ENCODE peak calls at places on chromosomes 16 and 17, in nine cellular contexts. B, U, D, O, E, I, V, F and W are unnamed samples.
A peak's percentile ranks its signal among the peaks of the same experiment; 100 is the strongest.

GRCh38 chr16:68022278-68022727 is 729 bp downstream of the DDX28 start:
- DNase-seq in B (peak; percentile 10), U (no peak), D (no peak), O (no peak), E (no peak), I (no peak), V (peak; percentile 78), F (no peak), W (no peak)

GRCh38 chr16:57387598-57388354 is 15.5 kb downstream of the CX3CL1 start:
- DNase-seq in B (no peak), U (no peak), D (no peak), O (no peak), E (peak; percentile 65), I (no peak), V (no peak), F (no peak), W (no peak)

GRCh38 chr17:6249747-6250146 is 179.6 kb downstream of the WSCD1 start:
- DNase-seq in B (no peak), U (no peak), D (no peak), O (no peak), E (no peak), I (no peak), V (no peak), F (no peak), W (no peak)

GRCh38 chr17:62696726-62697490 is 69.4 kb downstream of the MRC2 start:
- DNase-seq in B (no peak), U (no peak), D (peak; percentile 69), O (no peak), E (no peak), I (no peak), V (no peak), F (no peak), W (no peak)

GRCh38 chr16:68640972-68641371 is 4.1 kb upstream of the CDH3 start:
- DNase-seq in B (no peak), U (peak; percentile 9), D (no peak), O (no peak), E (no peak), I (no peak), V (no peak), F (no peak), W (no peak)

GRCh38 chr16:24255446-24256352 is at the start of gene CACNG3:
- DNase-seq in B (peak; percentile 10), U (no peak), D (peak; percentile 67), O (peak; percentile 16), E (peak; percentile 62), I (no peak), V (peak; percentile 54), F (no peak), W (no peak)

GRCh38 chr17:28675485-28675884 is 13.5 kb downstream of the SUPT6H start:
- DNase-seq in B (no peak), U (no peak), D (no peak), O (no peak), E (no peak), I (no peak), V (no peak), F (no peak), W (no peak)

GRCh38 chr17:3712811-3713463 is 10.8 kb upstream of the HASPIN start:
- DNase-seq in B (no peak), U (no peak), D (no peak), O (no peak), E (peak; percentile 74), I (no peak), V (no peak), F (no peak), W (no peak)

GRCh38 chr16:15552507-15552906 is 90.4 kb downstream of the MARF1 start:
- DNase-seq in B (no peak), U (no peak), D (no peak), O (no peak), E (no peak), I (no peak), V (no peak), F (no peak), W (no peak)

GRCh38 chr17:81379523-81379942 is 15.7 kb upstream of the BAHCC1 start:
- DNase-seq in B (no peak), U (no peak), D (no peak), O (no peak), E (no peak), I (no peak), V (peak; percentile 87), F (no peak), W (no peak)

GRCh38 chr17:54864070-54864469 is 36.6 kb upstream of the TOM1L1 start:
- DNase-seq in B (no peak), U (no peak), D (no peak), O (no peak), E (no peak), I (no peak), V (no peak), F (no peak), W (no peak)

GRCh38 chr16:46857261-46857962 is 26.4 kb upstream of the C16orf87 start:
- DNase-seq in B (peak; percentile 73), U (peak; percentile 43), D (peak; percentile 59), O (peak; percentile 5), E (peak; percentile 32), I (peak; percentile 25), V (no peak), F (peak; percentile 17), W (peak; percentile 3)

GRCh38 chr17:78915872-78916632 is 9.1 kb downstream of the TIMP2 start:
- DNase-seq in B (peak; percentile 67), U (peak; percentile 10), D (no peak), O (no peak), E (no peak), I (no peak), V (no peak), F (peak; percentile 7), W (peak; percentile 60)

GRCh38 chr16:52247737-52248136 is 299.2 kb downstream of the TOX3 start:
- DNase-seq in B (no peak), U (no peak), D (no peak), O (no peak), E (no peak), I (no peak), V (no peak), F (no peak), W (no peak)

GRCh38 chr16:30185141-30185682 is 1.8 kb downstream of the CORO1A start:
- DNase-seq in B (no peak), U (no peak), D (no peak), O (no peak), E (peak; percentile 74), I (no peak), V (peak; percentile 77), F (no peak), W (no peak)